ENCODE peak calls at places on chromosomes 2 and 18, in seven cellular contexts. I is HCT116, M is H1, A is K562, L is SK-N-SH, C is HepG2, O is GM12878. R is an unnamed sample.

GRCh38 chr2:137947714-137948336 is 16.4 kb upstream of the HNMT start:
- DNase-seq in I (peak), M (peak), A (peak), L (peak), C (peak), O (no peak), R (peak)

GRCh38 chr2:114968748-114969400 is 526.4 kb downstream of the DPP10 start:
- DNase-seq in I (no peak), M (no peak), A (no peak), L (no peak), C (no peak), O (no peak), R (no peak)

GRCh38 chr2:186328848-186329247 is 157.2 kb upstream of the ZC3H15 start:
- DNase-seq in I (no peak), M (no peak), A (no peak), L (peak), C (no peak), O (no peak), R (no peak)

GRCh38 chr2:83633435-83633834 is 825.6 kb downstream of the SUCLG1 start:
- DNase-seq in I (no peak), M (no peak), A (no peak), L (no peak), C (no peak), O (no peak), R (no peak)

GRCh38 chr2:131031431-131031841 is 61.8 kb downstream of the FAM168B start:
- DNase-seq in I (no peak), M (no peak), A (no peak), L (no peak), C (no peak), O (no peak), R (no peak)

GRCh38 chr2:19362094-19362649 is 3.7 kb upstream of the OSR1 start:
- DNase-seq in I (no peak), M (no peak), A (no peak), L (peak), C (no peak), O (no peak), R (peak)

GRCh38 chr2:130724455-130724854 is 4.4 kb upstream of the GPR148 start:
- DNase-seq in I (no peak), M (no peak), A (no peak), L (no peak), C (no peak), O (no peak), R (no peak)

GRCh38 chr2:148052687-148053086 is 31.8 kb downstream of the MBD5 start:
- DNase-seq in I (no peak), M (no peak), A (no peak), L (no peak), C (peak), O (no peak), R (no peak)

GRCh38 chr2:219475697-219476604 is 22.7 kb upstream of the GMPPA start:
- DNase-seq in I (no peak), M (peak), A (peak), L (peak), C (peak), O (no peak), R (peak)

GRCh38 chr2:38508311-38509039 is 94.3 kb downstream of the HNRNPLL start:
- DNase-seq in I (peak), M (peak), A (peak), L (peak), C (peak), O (peak), R (peak)

GRCh38 chr2:223054193-223054781 is 2.3 kb downstream of the KCNE4 start:
- DNase-seq in I (no peak), M (no peak), A (no peak), L (no peak), C (no peak), O (no peak), R (no peak)

GRCh38 chr2:215904101-215904500 is 109.2 kb downstream of the MREG start:
- DNase-seq in I (no peak), M (no peak), A (no peak), L (no peak), C (no peak), O (no peak), R (no peak)

GRCh38 chr18:24669502-24669901 is 209.1 kb downstream of the HRH4 start:
- DNase-seq in I (no peak), M (no peak), A (no peak), L (no peak), C (no peak), O (no peak), R (no peak)

GRCh38 chr18:44896817-44897216 is 216.1 kb downstream of the SETBP1 start:
- DNase-seq in I (no peak), M (no peak), A (no peak), L (no peak), C (no peak), O (no peak), R (no peak)

GRCh38 chr18:44894011-44894410 is 213.3 kb downstream of the SETBP1 start:
- DNase-seq in I (no peak), M (no peak), A (no peak), L (no peak), C (no peak), O (no peak), R (no peak)

GRCh38 chr18:44897445-44898215 is 216.9 kb downstream of the SETBP1 start:
- DNase-seq in I (no peak), M (no peak), A (no peak), L (no peak), C (no peak), O (no peak), R (no peak)

GRCh38 chr18:44893045-44893706 is 212.5 kb downstream of the SETBP1 start:
- DNase-seq in I (no peak), M (no peak), A (no peak), L (no peak), C (no peak), O (no peak), R (no peak)

GRCh38 chr18:44895176-44895798 is 214.6 kb downstream of the SETBP1 start:
- DNase-seq in I (no peak), M (no peak), A (peak), L (peak), C (no peak), O (peak), R (peak)
- TF ChIP-seq JUND in I (no peak), M (no peak), A (no peak), L (no peak), C (no peak), O (no peak), R (no peak)

GRCh38 chr2:101097638-101098037 is 53.5 kb downstream of the TBC1D8 start:
- DNase-seq in I (no peak), M (no peak), A (no peak), L (no peak), C (peak), O (no peak), R (no peak)

DNA sequence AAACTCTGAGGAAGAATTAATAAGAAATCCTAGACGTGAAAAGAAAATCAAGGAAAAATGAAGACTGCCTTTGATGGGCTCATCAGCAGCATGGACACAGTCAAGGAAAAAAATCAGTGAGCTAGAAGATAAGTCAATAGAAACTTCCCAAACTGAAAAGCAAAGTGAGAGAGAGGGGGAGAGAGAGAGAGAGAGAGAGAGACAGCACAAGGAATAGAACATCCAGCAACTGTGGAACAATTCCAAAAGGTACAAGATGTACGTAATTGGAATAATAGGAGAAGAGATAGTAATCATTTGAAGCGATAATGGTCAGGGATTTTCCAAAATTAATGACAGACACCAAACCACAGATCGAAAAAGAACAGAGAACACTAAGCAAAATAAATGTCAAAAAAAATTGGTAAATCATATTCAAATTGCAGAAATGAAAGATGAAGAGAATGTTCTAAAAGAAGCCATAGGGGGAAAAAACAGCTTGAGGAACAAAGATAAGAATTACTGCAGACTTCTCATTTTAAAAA is 54.5 kb downstream of the TBC1D8 start:
- DNase-seq in I (no peak), M (no peak), A (no peak), L (no peak), C (no peak), O (no peak), R (no peak)
- TF ChIP-seq JUND in I (no peak), M (no peak), A (no peak), L (no peak), C (no peak), O (no peak), R (no peak)

DNA sequence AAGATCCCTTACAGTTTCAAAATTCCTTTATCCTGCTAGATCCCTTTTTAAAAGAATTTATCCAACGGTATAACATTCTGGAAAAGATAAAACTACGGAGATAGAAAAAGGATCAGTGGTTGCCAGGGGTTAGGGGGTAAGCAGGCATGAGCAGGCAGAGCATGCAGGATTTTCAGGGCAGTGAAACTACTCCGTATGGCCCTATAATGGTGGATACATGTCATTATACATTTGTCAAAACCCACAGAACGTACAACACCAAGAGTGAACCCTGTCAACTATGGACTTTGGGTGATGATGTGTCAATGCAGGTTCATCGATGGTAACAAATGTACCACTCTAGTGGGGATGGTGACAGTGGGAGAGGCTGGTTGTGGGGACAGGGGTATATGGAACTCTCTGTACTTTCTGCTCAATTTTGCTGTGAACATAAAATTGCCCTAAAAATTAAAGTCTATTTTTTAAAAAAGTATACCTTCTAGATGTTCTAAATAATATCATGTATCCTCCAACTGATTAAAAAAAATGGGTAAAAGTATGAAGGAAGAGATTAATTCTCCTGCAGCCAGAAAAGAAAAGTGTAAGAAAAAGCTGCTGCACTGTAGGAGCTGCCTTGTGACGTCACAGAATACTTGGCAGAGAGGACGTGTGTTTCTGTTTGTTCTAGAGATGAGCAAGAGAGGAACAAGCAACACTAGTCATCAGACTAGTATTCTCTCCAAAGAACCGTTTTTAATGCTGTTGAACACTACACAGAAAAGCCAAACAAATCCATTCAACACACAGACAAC is 23.6 kb downstream of the ANKRD44 start:
- DNase-seq in I (no peak), M (no peak), A (no peak), L (no peak), C (peak), O (no peak), R (peak)
- TF ChIP-seq JUND in I (no peak), M (no peak), A (no peak), L (no peak), C (no peak), O (no peak), R (no peak)

GRCh38 chr2:9897331-9897737 is 54.1 kb downstream of the TAF1B start:
- DNase-seq in I (peak), M (no peak), A (no peak), L (no peak), C (no peak), O (peak), R (no peak)

GRCh38 chr2:9892236-9892635 is 49.0 kb downstream of the TAF1B start:
- DNase-seq in I (no peak), M (no peak), A (no peak), L (no peak), C (no peak), O (no peak), R (no peak)

GRCh38 chr2:9896216-9896615 is 52.9 kb downstream of the TAF1B start:
- DNase-seq in I (no peak), M (no peak), A (no peak), L (no peak), C (peak), O (no peak), R (no peak)

GRCh38 chr2:9895669-9896068 is 52.4 kb downstream of the TAF1B start:
- DNase-seq in I (no peak), M (no peak), A (no peak), L (no peak), C (peak), O (no peak), R (no peak)

GRCh38 chr2:9897796-9898195 is 53.7 kb upstream of the GRHL1 start:
- DNase-seq in I (no peak), M (no peak), A (no peak), L (no peak), C (no peak), O (no peak), R (no peak)
- TF ChIP-seq JUND in I (no peak), M (no peak), A (no peak), L (no peak), C (no peak), O (no peak), R (no peak)

GRCh38 chr2:163778045-163778753 is 42.4 kb upstream of the FIGN start:
- DNase-seq in I (peak), M (no peak), A (no peak), L (no peak), C (no peak), O (no peak), R (no peak)
- TF ChIP-seq JUND in I (peak), M (no peak), A (no peak), L (peak), C (no peak), O (no peak), R (peak)

DNA sequence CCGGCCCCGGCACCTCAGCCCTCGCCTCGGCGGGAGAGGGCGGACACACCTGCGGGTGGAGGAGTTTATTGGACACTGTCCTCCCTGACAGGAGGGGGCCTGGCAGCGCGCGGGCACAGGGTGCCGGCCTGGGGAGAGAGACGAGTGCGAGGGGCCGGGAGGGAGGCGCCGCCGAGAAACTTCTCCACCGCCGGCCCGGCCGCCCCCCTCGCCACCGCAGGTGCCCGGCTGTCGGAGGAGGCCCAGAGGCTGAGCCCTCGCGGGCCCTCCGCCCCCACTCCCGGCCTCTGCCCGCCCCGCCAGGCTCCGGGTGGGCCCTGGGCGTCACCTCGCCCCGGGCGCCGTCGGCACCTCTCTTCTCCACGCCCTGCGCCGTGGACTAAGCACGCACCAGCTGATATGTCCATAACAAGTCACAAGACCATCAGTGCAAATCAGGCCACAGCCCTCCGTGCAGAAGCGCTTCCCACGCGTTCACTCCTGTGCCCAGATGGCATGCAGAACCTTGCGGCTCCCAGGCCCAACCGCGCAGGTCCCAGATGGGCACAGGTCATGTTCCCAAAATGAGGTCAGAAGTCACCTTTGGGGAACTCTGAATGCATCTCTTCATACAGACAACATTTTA is 311.2 kb downstream of the CELF4 start:
- DNase-seq in I (no peak), M (peak), A (no peak), L (no peak), C (no peak), O (no peak), R (no peak)
- TF ChIP-seq JUND in I (no peak), M (no peak), A (no peak), L (no peak), C (no peak), O (no peak), R (no peak)